ENCODE peak calls at places on chromosomes 3 and 15, in six cellular contexts. One of them, this sample, is unnamed.

GRCh38 chr3:157145566-157145965 is 14.4 kb downstream of the CCNL1 start:
- DNase-seq in RWPE2: no peak
- DNase-seq in brain microvascular endothelial cell: no peak
- DNase-seq in GM10248: no peak
- DNase-seq in endothelial cell: no peak
- DNase-seq in NB4: no peak
- DNase-seq in this sample: no peak

GRCh38 chr15:80462836-80463512 is 58.8 kb downstream of the ARNT2 start:
- DNase-seq in RWPE2: no peak
- DNase-seq in brain microvascular endothelial cell: no peak
- DNase-seq in GM10248: no peak
- DNase-seq in endothelial cell: no peak
- DNase-seq in NB4: no peak
- DNase-seq in this sample: no peak

GRCh38 chr15:71807125-71807629 is 3.2 kb upstream of the NR2E3 start:
- DNase-seq in RWPE2: no peak
- DNase-seq in brain microvascular endothelial cell: no peak
- DNase-seq in GM10248: no peak
- DNase-seq in endothelial cell: no peak
- DNase-seq in NB4: no peak
- DNase-seq in this sample: no peak

GRCh38 chr15:41937568-41937923 is 34.8 kb downstream of the EHD4 start:
- DNase-seq in RWPE2: no peak
- DNase-seq in brain microvascular endothelial cell: no peak
- DNase-seq in GM10248: no peak
- DNase-seq in endothelial cell: no peak
- DNase-seq in NB4: no peak
- DNase-seq in this sample: no peak

GRCh38 chr3:8239718-8240698 is 261.6 kb upstream of the LMCD1 start:
- DNase-seq in RWPE2: no peak
- DNase-seq in brain microvascular endothelial cell: peak; percentile 9
- DNase-seq in GM10248: peak; percentile 28
- DNase-seq in endothelial cell: peak; percentile 61
- DNase-seq in NB4: peak; percentile 53
- DNase-seq in this sample: peak; percentile 62

GRCh38 chr3:195761503-195762248 is 40.9 kb downstream of the MUC20 start:
- DNase-seq in RWPE2: no peak
- DNase-seq in brain microvascular endothelial cell: no peak
- DNase-seq in GM10248: no peak
- DNase-seq in endothelial cell: no peak
- DNase-seq in NB4: no peak
- DNase-seq in this sample: no peak

GRCh38 chr15:48596415-48596814 is 49.1 kb downstream of the FBN1 start:
- DNase-seq in RWPE2: no peak
- DNase-seq in brain microvascular endothelial cell: no peak
- DNase-seq in GM10248: no peak
- DNase-seq in endothelial cell: no peak
- DNase-seq in NB4: no peak
- DNase-seq in this sample: no peak

GRCh38 chr3:48826451-48826850 is 21.2 kb downstream of the PRKAR2A start:
- DNase-seq in RWPE2: no peak
- DNase-seq in brain microvascular endothelial cell: peak; percentile 96
- DNase-seq in GM10248: no peak
- DNase-seq in endothelial cell: no peak
- DNase-seq in NB4: peak; percentile 88
- DNase-seq in this sample: no peak

GRCh38 chr15:38721549-38721948 is 156.9 kb upstream of the RASGRP1 start:
- DNase-seq in RWPE2: no peak
- DNase-seq in brain microvascular endothelial cell: no peak
- DNase-seq in GM10248: no peak
- DNase-seq in endothelial cell: no peak
- DNase-seq in NB4: no peak
- DNase-seq in this sample: no peak

GRCh38 chr15:74709011-74709410 is 13.2 kb upstream of the EDC3 start:
- DNase-seq in RWPE2: no peak
- DNase-seq in brain microvascular endothelial cell: no peak
- DNase-seq in GM10248: no peak
- DNase-seq in endothelial cell: no peak
- DNase-seq in NB4: no peak
- DNase-seq in this sample: no peak

DNA sequence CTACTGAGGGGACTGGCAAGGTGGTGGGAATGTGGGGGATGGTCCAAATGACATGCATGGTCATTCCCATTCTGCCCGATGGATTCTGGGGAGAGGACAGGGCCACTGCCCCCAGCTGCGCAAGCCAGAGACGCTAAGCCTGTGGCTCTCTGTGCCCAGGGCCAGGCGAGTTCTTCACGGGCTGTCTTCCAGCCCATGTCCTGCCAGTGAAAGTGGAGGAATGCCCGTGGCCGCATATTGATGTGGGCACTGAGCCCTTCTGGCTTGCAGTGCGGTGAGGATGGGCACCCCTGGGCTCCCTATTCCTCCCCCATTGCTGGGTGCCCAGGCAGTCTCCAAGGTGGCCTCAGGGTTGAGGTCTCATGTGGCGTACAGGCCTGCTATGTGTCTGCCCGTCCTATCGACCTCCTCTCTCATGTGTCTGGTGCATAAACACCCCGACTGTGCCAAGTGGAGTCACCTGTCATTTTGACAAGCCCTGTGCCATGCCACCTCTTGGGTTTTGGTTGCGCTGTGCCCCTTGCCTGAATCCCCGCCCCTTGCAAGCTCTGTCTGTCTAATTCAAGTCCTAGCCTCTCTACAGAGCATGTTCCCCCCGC is 116.8 kb downstream of the TMEM266 start:
- DNase-seq in RWPE2: no peak
- DNase-seq in brain microvascular endothelial cell: no peak
- DNase-seq in GM10248: no peak
- DNase-seq in endothelial cell: no peak
- DNase-seq in NB4: no peak
- DNase-seq in this sample: no peak
- TF ChIP-seq CTCF in RWPE2: no peak
- TF ChIP-seq CTCF in brain microvascular endothelial cell: no peak
- TF ChIP-seq CTCF in GM10248: no peak
- TF ChIP-seq CTCF in endothelial cell: no peak
- TF ChIP-seq CTCF in NB4: no peak
- TF ChIP-seq CTCF in this sample: no peak

DNA sequence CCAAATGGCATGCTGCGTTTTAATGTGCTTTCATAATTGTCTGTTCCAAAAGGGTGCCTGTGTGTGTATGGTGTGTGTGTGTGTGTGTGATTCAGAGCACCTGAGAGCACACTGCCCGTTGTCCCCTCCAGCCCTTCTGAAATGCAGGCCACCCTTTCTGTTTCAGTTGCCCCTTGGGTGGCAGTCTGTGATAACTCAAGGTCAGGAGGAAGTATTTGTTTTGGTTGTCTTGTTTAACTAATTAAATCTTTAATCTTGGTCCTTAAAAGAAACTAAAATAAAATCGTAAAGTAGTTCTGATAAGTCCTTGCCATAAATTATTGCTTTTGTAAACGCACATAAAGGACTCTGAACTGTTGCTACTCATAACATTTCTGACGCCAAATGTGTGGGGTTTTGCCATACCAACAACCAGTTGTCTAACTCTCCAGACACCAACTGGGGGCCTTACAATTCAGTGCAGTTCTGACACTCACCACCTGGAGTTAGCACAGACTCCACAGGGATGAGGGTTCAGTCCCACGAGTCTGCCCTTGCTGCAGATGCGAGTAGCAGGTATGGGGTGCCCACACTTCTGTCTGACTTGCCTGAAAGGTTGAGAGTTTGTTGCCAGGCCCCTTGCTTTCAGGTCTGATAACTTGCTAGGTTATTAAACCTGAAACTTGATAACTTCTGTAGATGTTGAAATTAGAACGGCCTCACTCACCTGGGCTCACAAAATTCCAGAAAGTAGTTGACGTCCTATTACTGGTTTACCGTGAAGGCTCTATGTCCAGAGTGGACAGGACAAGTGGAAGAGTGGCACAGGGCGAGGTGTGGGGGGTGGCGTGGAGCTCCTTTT is 157.3 kb downstream of the IGF1R start:
- DNase-seq in RWPE2: no peak
- DNase-seq in brain microvascular endothelial cell: no peak
- DNase-seq in GM10248: no peak
- DNase-seq in endothelial cell: no peak
- DNase-seq in NB4: peak; percentile 55
- DNase-seq in this sample: no peak
- TF ChIP-seq CTCF in RWPE2: no peak
- TF ChIP-seq CTCF in brain microvascular endothelial cell: peak; percentile 43
- TF ChIP-seq CTCF in GM10248: no peak
- TF ChIP-seq CTCF in endothelial cell: peak; percentile 33
- TF ChIP-seq CTCF in NB4: peak; percentile 31
- TF ChIP-seq CTCF in this sample: no peak

DNA sequence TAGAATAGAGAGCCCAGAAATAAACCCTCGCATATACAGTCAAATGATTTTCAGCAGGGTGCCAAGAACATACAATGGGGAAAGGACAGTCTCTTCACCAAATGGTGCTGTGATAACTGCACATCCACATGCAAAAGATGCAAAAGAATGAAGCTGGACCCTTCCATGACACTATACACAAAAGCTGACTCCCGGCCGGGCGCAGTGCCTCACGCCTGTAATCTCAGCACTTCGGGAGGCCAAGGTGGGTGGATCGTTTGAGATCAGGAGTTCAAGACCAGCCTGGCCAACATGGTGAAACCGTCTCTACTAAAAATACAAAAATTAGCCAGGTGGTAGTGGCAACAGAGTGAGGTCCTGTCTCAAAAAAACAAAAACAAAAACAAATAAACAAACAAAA is 43.2 kb upstream of the IQSEC1 start:
- DNase-seq in RWPE2: peak; percentile 15
- DNase-seq in brain microvascular endothelial cell: no peak
- DNase-seq in GM10248: no peak
- DNase-seq in endothelial cell: no peak
- DNase-seq in NB4: no peak
- DNase-seq in this sample: no peak
- TF ChIP-seq CTCF in RWPE2: no peak
- TF ChIP-seq CTCF in brain microvascular endothelial cell: no peak
- TF ChIP-seq CTCF in GM10248: no peak
- TF ChIP-seq CTCF in endothelial cell: no peak
- TF ChIP-seq CTCF in NB4: no peak
- TF ChIP-seq CTCF in this sample: no peak

GRCh38 chr3:99931059-99931458 is 113.4 kb downstream of the CMSS1 start:
- DNase-seq in RWPE2: no peak
- DNase-seq in brain microvascular endothelial cell: no peak
- DNase-seq in GM10248: no peak
- DNase-seq in endothelial cell: no peak
- DNase-seq in NB4: no peak
- DNase-seq in this sample: no peak

GRCh38 chr3:99927651-99928390 is 110.2 kb downstream of the CMSS1 start:
- DNase-seq in RWPE2: no peak
- DNase-seq in brain microvascular endothelial cell: no peak
- DNase-seq in GM10248: no peak
- DNase-seq in endothelial cell: no peak
- DNase-seq in NB4: no peak
- DNase-seq in this sample: no peak

GRCh38 chr3:99925584-99925983 is 107.9 kb downstream of the CMSS1 start:
- DNase-seq in RWPE2: no peak
- DNase-seq in brain microvascular endothelial cell: peak; percentile 53
- DNase-seq in GM10248: no peak
- DNase-seq in endothelial cell: no peak
- DNase-seq in NB4: no peak
- DNase-seq in this sample: peak; percentile 44

GRCh38 chr3:99929409-99930139 is 111.9 kb downstream of the CMSS1 start:
- DNase-seq in RWPE2: no peak
- DNase-seq in brain microvascular endothelial cell: no peak
- DNase-seq in GM10248: no peak
- DNase-seq in endothelial cell: no peak
- DNase-seq in NB4: no peak
- DNase-seq in this sample: no peak

DNA sequence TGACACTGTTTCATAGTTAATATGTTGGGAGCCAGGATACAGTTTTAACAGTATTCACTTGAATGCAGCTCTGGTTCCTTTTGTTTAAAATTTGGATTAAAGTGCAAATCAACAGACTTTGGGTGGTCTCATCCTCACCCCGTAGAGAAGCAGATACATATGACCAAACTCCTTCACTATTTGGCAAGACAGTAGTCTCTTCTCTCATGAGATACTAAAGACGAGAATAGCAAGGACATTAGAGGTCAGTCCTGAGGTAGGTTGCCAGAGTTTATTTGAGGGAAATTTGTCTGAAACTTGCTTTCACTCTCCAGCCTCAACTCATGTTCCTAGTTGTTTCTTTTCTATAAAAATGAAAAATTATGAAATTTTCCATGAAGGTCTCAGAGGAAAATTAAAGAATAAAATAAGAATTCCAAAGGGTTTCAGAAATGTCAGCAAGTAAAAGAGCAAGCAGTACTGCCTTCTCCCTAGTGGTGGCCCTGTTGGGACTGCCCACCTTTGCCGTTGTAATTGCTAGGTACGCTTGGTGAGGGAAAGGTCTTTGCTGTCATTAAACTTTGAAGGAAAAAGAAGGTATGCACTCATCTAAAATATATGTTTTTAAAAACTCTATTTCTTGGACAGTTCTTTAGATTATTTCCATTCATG is 111.2 kb downstream of the CMSS1 start:
- DNase-seq in RWPE2: no peak
- DNase-seq in brain microvascular endothelial cell: no peak
- DNase-seq in GM10248: no peak
- DNase-seq in endothelial cell: no peak
- DNase-seq in NB4: no peak
- DNase-seq in this sample: no peak
- TF ChIP-seq CTCF in RWPE2: no peak
- TF ChIP-seq CTCF in brain microvascular endothelial cell: peak; percentile 3
- TF ChIP-seq CTCF in GM10248: no peak
- TF ChIP-seq CTCF in endothelial cell: no peak
- TF ChIP-seq CTCF in NB4: no peak
- TF ChIP-seq CTCF in this sample: no peak

GRCh38 chr3:114213669-114214541 is 23.5 kb downstream of the ZNF80 start:
- DNase-seq in RWPE2: no peak
- DNase-seq in brain microvascular endothelial cell: peak; percentile 92
- DNase-seq in GM10248: peak; percentile 73
- DNase-seq in endothelial cell: no peak
- DNase-seq in NB4: peak; percentile 39
- DNase-seq in this sample: peak; percentile 3
- TF ChIP-seq CTCF in RWPE2: no peak
- TF ChIP-seq CTCF in brain microvascular endothelial cell: peak; percentile 26
- TF ChIP-seq CTCF in GM10248: no peak
- TF ChIP-seq CTCF in endothelial cell: no peak
- TF ChIP-seq CTCF in NB4: no peak
- TF ChIP-seq CTCF in this sample: no peak

DNA sequence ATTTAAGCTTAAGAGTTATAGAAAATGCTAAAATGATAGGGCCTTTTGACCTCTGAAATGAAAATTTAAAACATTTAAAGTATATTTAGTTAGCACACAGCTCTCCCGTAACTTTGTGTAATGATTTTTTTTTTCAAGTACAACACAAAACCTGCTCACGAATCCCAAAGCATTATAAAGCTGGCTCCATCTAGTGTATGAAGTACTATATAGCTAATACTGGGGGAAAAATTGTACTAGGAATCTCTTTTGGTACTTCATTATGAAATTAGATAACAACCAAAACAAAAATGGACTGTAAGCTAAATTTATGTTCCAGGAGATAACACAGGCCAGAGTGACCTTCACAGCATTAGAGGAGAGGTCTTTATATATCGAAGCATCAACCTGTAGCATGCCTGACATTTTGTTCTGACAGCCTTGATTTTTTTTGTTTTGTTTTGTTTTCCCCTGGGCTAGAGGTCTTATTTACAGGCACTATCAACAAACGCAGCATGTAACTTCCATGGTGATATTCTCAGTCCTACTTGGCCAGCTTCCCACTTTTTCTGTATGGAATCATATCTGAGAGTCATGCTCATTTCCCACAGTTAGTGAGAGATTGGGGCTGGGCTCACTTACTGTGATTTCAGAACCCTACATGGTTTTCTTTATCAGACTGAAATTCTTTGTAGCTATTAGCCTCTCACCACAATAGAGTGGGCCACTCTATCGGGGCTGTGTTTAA is 116.3 kb downstream of the MITF start:
- DNase-seq in RWPE2: no peak
- DNase-seq in brain microvascular endothelial cell: peak; percentile 82
- DNase-seq in GM10248: no peak
- DNase-seq in endothelial cell: no peak
- DNase-seq in NB4: peak; percentile 2
- DNase-seq in this sample: no peak
- TF ChIP-seq CTCF in RWPE2: peak; percentile 74
- TF ChIP-seq CTCF in brain microvascular endothelial cell: peak; percentile 50
- TF ChIP-seq CTCF in GM10248: no peak
- TF ChIP-seq CTCF in endothelial cell: no peak
- TF ChIP-seq CTCF in NB4: peak; percentile 6
- TF ChIP-seq CTCF in this sample: no peak

This sample was measured in Calu3.